ENCODE peak calls at places on chromosomes 3 and 15, in eight cellular contexts. Y is H9; G is NK-92 treated with Interleukin-12 subunit alpha and Interleukin-12 subunit beta, amount 100 ng/mL, for 24 hours; F is CD8-positive, alpha-beta memory T cell; X is CD4-positive, alpha-beta memory T cell; M is NCI-H748 treated with DMSO at 0.1 percent for 48 hours; N is effector memory CD4-positive, alpha-beta T cell; B is NCI-H1930. D is an unnamed sample.

GRCh38 chr3:14353486-14353885 is 48.9 kb upstream of the SLC6A6 start:
- DNase-seq in Y (peak), G (no peak), F (no peak), X (no peak), M (no peak), N (no peak), B (no peak), D (no peak)

GRCh38 chr3:48267782-48268181 is 26.9 kb downstream of the ZNF589 start:
- DNase-seq in Y (no peak), G (no peak), F (no peak), X (no peak), M (no peak), N (no peak), B (no peak), D (no peak)

GRCh38 chr3:33882296-33882695 is 83.9 kb downstream of the PDCD6IP start:
- DNase-seq in Y (no peak), G (no peak), F (no peak), X (no peak), M (no peak), N (no peak), B (no peak), D (no peak)

GRCh38 chr3:30768703-30769550 is 125.5 kb downstream of the GADL1 start:
- DNase-seq in Y (peak), G (peak), F (peak), X (peak), M (peak), N (peak), B (no peak), D (peak)

GRCh38 chr15:31065824-31066223 is 35.7 kb downstream of the TRPM1 start:
- DNase-seq in Y (no peak), G (no peak), F (no peak), X (no peak), M (no peak), N (no peak), B (no peak), D (no peak)

GRCh38 chr15:95664435-95664834 is 666.1 kb upstream of the NR2F2 start:
- DNase-seq in Y (no peak), G (no peak), F (no peak), X (no peak), M (no peak), N (no peak), B (no peak), D (no peak)

GRCh38 chr15:99442268-99442897 is 123.4 kb upstream of the MEF2A start:
- DNase-seq in Y (no peak), G (no peak), F (no peak), X (no peak), M (no peak), N (no peak), B (no peak), D (no peak)

GRCh38 chr3:141330235-141330634 is 38.1 kb upstream of the ZBTB38 start:
- DNase-seq in Y (no peak), G (no peak), F (no peak), X (no peak), M (no peak), N (no peak), B (no peak), D (no peak)

GRCh38 chr15:69463182-69463756 is 10.7 kb downstream of the RPLP1 start:
- DNase-seq in Y (no peak), G (no peak), F (no peak), X (no peak), M (no peak), N (no peak), B (no peak), D (no peak)

GRCh38 chr3:132730891-132731580 is 8.8 kb upstream of the NPHP3 start:
- DNase-seq in Y (no peak), G (no peak), F (no peak), X (no peak), M (peak), N (no peak), B (peak), D (no peak)

GRCh38 chr3:191356586-191357439 is 26.5 kb upstream of the UTS2B start:
- DNase-seq in Y (no peak), G (no peak), F (no peak), X (no peak), M (no peak), N (no peak), B (no peak), D (no peak)

GRCh38 chr3:132405188-132405587 is 12.1 kb upstream of the DNAJC13 start:
- DNase-seq in Y (no peak), G (no peak), F (no peak), X (no peak), M (no peak), N (no peak), B (peak), D (no peak)

GRCh38 chr3:142129516-142130171 is 19.7 kb downstream of the TFDP2 start:
- DNase-seq in Y (no peak), G (no peak), F (no peak), X (no peak), M (no peak), N (no peak), B (no peak), D (no peak)

GRCh38 chr3:29064085-29064484 is 216.8 kb upstream of the RBMS3 start:
- DNase-seq in Y (no peak), G (no peak), F (no peak), X (no peak), M (peak), N (no peak), B (no peak), D (no peak)

GRCh38 chr3:108953210-108953609 is 469 bp downstream of the GUCA1C start:
- DNase-seq in Y (no peak), G (no peak), F (no peak), X (no peak), M (no peak), N (no peak), B (no peak), D (no peak)

GRCh38 chr3:46849098-46849631 is 14.1 kb downstream of the MYL3 start:
- DNase-seq in Y (no peak), G (no peak), F (no peak), X (no peak), M (no peak), N (no peak), B (no peak), D (no peak)